ENCODE peak calls at places on chromosomes 2 and 18, in four cellular contexts. Y is HFFc6, O is caudate nucleus, X is Caki2. V is an unnamed sample.

GRCh38 chr2:30656079-30656478 is 151.2 kb downstream of the CAPN13 start:
- DNase-seq in X (no peak), O (no peak), Y (peak; percentile 24), V (no peak)

GRCh38 chr2:81437474-81438000 is 1133.0 kb upstream of the LRRTM1 start:
- DNase-seq in O (no peak), Y (no peak), X (no peak), V (no peak)

GRCh38 chr2:190093793-190094192 is 31.3 kb upstream of the MSTN start:
- DNase-seq in O (no peak), X (no peak), Y (no peak), V (no peak)

GRCh38 chr2:98507940-98508689 is 63.5 kb downstream of the INPP4A start:
- DNase-seq in Y (no peak), O (no peak), X (no peak), V (no peak)

GRCh38 chr2:166090900-166091299 is 36.9 kb downstream of the SCN1A start:
- DNase-seq in X (no peak), O (no peak), Y (no peak), V (no peak)

GRCh38 chr2:239274391-239275001 is 126.3 kb downstream of the HDAC4 start:
- DNase-seq in O (no peak), Y (peak; percentile 31), X (peak; percentile 86), V (no peak)

GRCh38 chr2:33220533-33220932 is 255.9 kb upstream of the RASGRP3 start:
- DNase-seq in Y (no peak), O (no peak), X (no peak), V (no peak)

GRCh38 chr18:79918089-79919011 is 33.1 kb downstream of the SLC66A2 start:
- DNase-seq in X (no peak), O (no peak), Y (no peak), V (no peak)

GRCh38 chr2:235416816-235417499 is 76.9 kb upstream of the AGAP1 start:
- DNase-seq in X (no peak), Y (peak; percentile 37), O (no peak), V (no peak)

GRCh38 chr2:158097481-158097880 is 4.2 kb upstream of the UPP2 start:
- DNase-seq in Y (no peak), X (no peak), O (no peak), V (no peak)

GRCh38 chr2:219099319-219099718 is 38.6 kb upstream of the IHH start:
- DNase-seq in X (no peak), O (no peak), Y (peak; percentile 86), V (no peak)

GRCh38 chr2:227761734-227762476 is 16.2 kb downstream of the SCYGR8 start:
- DNase-seq in X (peak; percentile 97), Y (peak; percentile 3), O (no peak), V (no peak)

GRCh38 chr2:238024986-238025385 is 35.8 kb upstream of the SCLY start:
- DNase-seq in Y (peak; percentile 12), O (no peak), X (no peak), V (no peak)

GRCh38 chr2:86518498-86518897 is 44.7 kb downstream of the CHMP3 start:
- DNase-seq in Y (peak; percentile 32), O (peak; percentile 19), X (no peak), V (peak; percentile 12)

GRCh38 chr2:44242929-44243328 is 32.4 kb upstream of the SLC3A1 start:
- DNase-seq in Y (no peak), O (no peak), X (no peak), V (no peak)

GRCh38 chr18:29711931-29712330 is 1330.6 kb downstream of the DSC3 start:
- DNase-seq in Y (no peak), O (no peak), X (no peak), V (no peak)

GRCh38 chr2:20619624-20620024 is 31.3 kb downstream of the HS1BP3 start:
- DNase-seq in X (no peak), O (no peak), Y (no peak), V (no peak)

GRCh38 chr2:171160630-171161424 is at the start of gene TLK1:
- DNase-seq in O (peak; percentile 60), Y (peak; percentile 61), X (peak; percentile 84), V (peak; percentile 84)

GRCh38 chr2:207523005-207523404 is 6.8 kb upstream of the CREB1 start:
- DNase-seq in Y (no peak), O (no peak), X (no peak), V (no peak)

GRCh38 chr2:148201075-148202004 is 180.4 kb downstream of the MBD5 start:
- DNase-seq in Y (peak; percentile 21), O (peak; percentile 16), X (peak; percentile 9), V (no peak)

GRCh38 chr2:48445091-48445725 is 84.7 kb upstream of the STON1 start:
- DNase-seq in O (no peak), X (no peak), Y (no peak), V (no peak)

GRCh38 chr2:55109219-55109891 is 59.1 kb upstream of the RTN4 start:
- DNase-seq in Y (peak; percentile 32), X (peak; percentile 69), O (no peak), V (no peak)

GRCh38 chr2:122692400-122693083 is 937.1 kb downstream of the TSN start:
- DNase-seq in O (no peak), X (no peak), Y (no peak), V (no peak)

GRCh38 chr2:30860715-30861114 is 53.5 kb upstream of the CAPN13 start:
- DNase-seq in X (no peak), Y (no peak), O (no peak), V (no peak)

GRCh38 chr2:176171331-176172006 is 14.4 kb downstream of the HOXD3 start:
- DNase-seq in O (no peak), Y (no peak), X (no peak), V (no peak)

GRCh38 chr18:61400714-61401113 is 67.5 kb downstream of the CDH20 start:
- DNase-seq in X (no peak), O (no peak), Y (peak; percentile 65), V (no peak)

GRCh38 chr18:23191952-23192662 is 56.8 kb downstream of the CABLES1 start:
- DNase-seq in O (peak; percentile 33), X (no peak), Y (peak; percentile 41), V (peak; percentile 56)

GRCh38 chr18:50429207-50429948 is 54.5 kb downstream of the SKA1 start:
- DNase-seq in O (no peak), Y (peak; percentile 7), X (no peak), V (no peak)

GRCh38 chr2:100953406-100954043 is 48.6 kb upstream of the RPL31 start:
- DNase-seq in X (no peak), Y (no peak), O (no peak), V (no peak)

V was measured in frontal cortex.